ENCODE peak calls at places on chromosome X, in six cellular contexts. F is BJ; I is ovary; B is caudate nucleus; K is stimulated activated CD8-positive, alpha-beta memory T cell treated with anti-CD3 and anti-CD28 coated beads, Interleukin-4, amount 100 ng/mL, for 1 hour; N is HTR-8/SVneo. M is an unnamed sample.

GRCh38 chrX:113802837-113803236 is 781.0 kb upstream of the HTR2C start:
- DNase-seq in F (no peak), I (no peak), B (no peak), K (no peak), N (peak; percentile 0), M (no peak)

GRCh38 chrX:10172867-10173266 is 16.1 kb downstream of the CLCN4 start:
- DNase-seq in F (no peak), I (no peak), B (no peak), K (no peak), N (no peak), M (no peak)

GRCh38 chrX:150161092-150161672 is 201.9 kb upstream of the MAMLD1 start:
- DNase-seq in F (no peak), I (no peak), B (no peak), K (no peak), N (no peak), M (no peak)

GRCh38 chrX:49610718-49611310 is 12.0 kb downstream of the GAGE1 start:
- DNase-seq in F (no peak), I (no peak), B (no peak), K (no peak), N (no peak), M (no peak)

GRCh38 chrX:2650865-2651264 is 40.2 kb upstream of the CD99 start:
- DNase-seq in F (no peak), I (no peak), B (no peak), K (no peak), N (no peak), M (no peak)

GRCh38 chrX:2342281-2342688 is 158.5 kb downstream of the DHRSX start:
- DNase-seq in F (no peak), I (no peak), B (no peak), K (no peak), N (no peak), M (peak; percentile 83)

GRCh38 chrX:40996886-40997530 is 88.2 kb upstream of the USP9X start:
- DNase-seq in F (no peak), I (no peak), B (no peak), K (no peak), N (peak; percentile 51), M (no peak)

GRCh38 chrX:97705936-97706335 is 822.2 kb downstream of the RPA4 start:
- DNase-seq in F (peak; percentile 28), I (no peak), B (no peak), K (no peak), N (no peak), M (no peak)

GRCh38 chrX:152601848-152602616 is 35.7 kb upstream of the GABRQ start:
- DNase-seq in F (no peak), I (no peak), B (no peak), K (no peak), N (no peak), M (no peak)

GRCh38 chrX:12970691-12971202 is 4.2 kb upstream of the TMSB4X start:
- DNase-seq in F (no peak), I (no peak), B (peak; percentile 17), K (no peak), N (no peak), M (no peak)

GRCh38 chrX:106898462-106898861 is 4.7 kb downstream of the RIPPLY1 start:
- DNase-seq in F (no peak), I (no peak), B (no peak), K (no peak), N (peak; percentile 10), M (no peak)

GRCh38 chrX:111098874-111099273 is 2.9 kb downstream of the PAK3 start:
- DNase-seq in F (no peak), I (peak; percentile 54), B (no peak), K (peak; percentile 26), N (no peak), M (peak; percentile 66)

GRCh38 chrX:5051831-5052491 is 1176.7 kb downstream of the NLGN4X start:
- DNase-seq in F (no peak), I (no peak), B (no peak), K (no peak), N (no peak), M (peak; percentile 64)

GRCh38 chrX:13821740-13822139 is 4.8 kb upstream of the GPM6B start:
- DNase-seq in F (no peak), I (no peak), B (no peak), K (no peak), N (no peak), M (no peak)